ENCODE peak calls at places on chromosomes 5 and 9, in seven cellular contexts. C is astrocyte, U is fibroblast of lung, G is neuronal stem cell, M is cardiac muscle cell, B is PC-3, Q is HCT116. A is an unnamed sample.

GRCh38 chr9:37971107-37971459 is 67.2 kb upstream of the SLC25A51 start:
- DNase-seq in C (peak), U (peak), G (no peak), M (no peak), B (peak), Q (no peak), A (no peak)

GRCh38 chr9:99322299-99322698 is 100.2 kb downstream of the SEC61B start:
- DNase-seq in C (no peak), U (no peak), G (no peak), M (no peak), B (no peak), Q (no peak), A (no peak)

GRCh38 chr9:131478421-131478868 is 24.3 kb upstream of the POMT1 start:
- DNase-seq in C (no peak), U (peak), G (peak), M (peak), B (peak), Q (peak), A (no peak)

GRCh38 chr9:102974530-102974929 is 20.6 kb upstream of the CYLC2 start:
- DNase-seq in C (no peak), U (peak), G (no peak), M (no peak), B (peak), Q (no peak), A (peak)

GRCh38 chr5:31692561-31693221 is 53.8 kb downstream of the PDZD2 start:
- DNase-seq in C (no peak), U (no peak), G (no peak), M (no peak), B (no peak), Q (no peak), A (no peak)

GRCh38 chr9:137482094-137482781 is 23.1 kb upstream of the NSMF start:
- DNase-seq in C (peak), U (peak), G (no peak), M (peak), B (peak), Q (no peak), A (peak)

GRCh38 chr9:113664176-113664875 is 200.8 kb downstream of the RGS3 start:
- DNase-seq in C (no peak), U (no peak), G (no peak), M (no peak), B (no peak), Q (no peak), A (no peak)

GRCh38 chr5:149141957-149142851 is 911 bp downstream of the ABLIM3 start:
- DNase-seq in C (no peak), U (peak), G (peak), M (peak), B (peak), Q (no peak), A (no peak)

GRCh38 chr5:177049285-177049684 is 26.8 kb downstream of the ZNF346 start:
- DNase-seq in C (no peak), U (no peak), G (no peak), M (no peak), B (no peak), Q (no peak), A (no peak)

GRCh38 chr9:91782711-91783214 is 167.3 kb downstream of the ROR2 start:
- DNase-seq in C (no peak), U (no peak), G (no peak), M (no peak), B (no peak), Q (no peak), A (no peak)

GRCh38 chr5:157574456-157575095 is 999 bp downstream of the ADAM19 start:
- DNase-seq in C (no peak), U (no peak), G (no peak), M (peak), B (no peak), Q (no peak), A (no peak)

GRCh38 chr9:137724114-137724445 is 105.3 kb downstream of the EHMT1 start:
- DNase-seq in C (peak), U (peak), G (peak), M (peak), B (no peak), Q (no peak), A (no peak)

GRCh38 chr5:173020643-173021042 is 35.5 kb upstream of the CREBRF start:
- DNase-seq in C (peak), U (peak), G (no peak), M (peak), B (no peak), Q (no peak), A (no peak)

GRCh38 chr5:141605523-141606277 is 13.1 kb downstream of the DIAPH1 start:
- DNase-seq in C (no peak), U (no peak), G (no peak), M (peak), B (no peak), Q (no peak), A (no peak)
- H3K27ac ChIP-seq in C (no peak), U (peak), G (no peak), M (no peak), B (peak), Q (no peak), A (peak)

GRCh38 chr5:178464431-178465048 is 125.7 kb downstream of the COL23A1 start:
- DNase-seq in C (no peak), U (no peak), G (no peak), M (no peak), B (no peak), Q (no peak), A (no peak)
- H3K27ac ChIP-seq in C (no peak), U (no peak), G (no peak), M (peak), B (no peak), Q (no peak), A (no peak)

DNA sequence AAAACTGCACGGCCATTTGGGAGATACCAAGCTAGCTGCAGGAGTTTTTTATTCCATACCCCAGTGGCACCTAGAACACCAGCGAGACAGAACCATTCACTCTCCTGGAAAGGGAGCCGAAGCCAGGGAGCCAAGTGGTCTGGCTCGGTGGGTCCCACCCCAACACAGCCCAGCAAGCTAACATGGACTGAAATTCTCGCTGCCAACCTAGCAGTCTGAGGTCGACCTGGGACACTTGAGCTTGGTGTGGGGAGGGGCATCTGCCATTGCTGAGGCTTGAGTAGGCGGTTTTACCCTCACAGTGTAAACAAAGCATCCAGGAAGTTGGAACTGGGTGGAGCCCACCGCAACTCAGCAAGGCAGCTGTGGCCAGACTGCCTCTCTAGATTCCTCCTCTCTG is 108.9 kb upstream of the CHD1 start:
- DNase-seq in C (no peak), U (no peak), G (no peak), M (no peak), B (peak), Q (no peak), A (no peak)
- H3K27ac ChIP-seq in C (no peak), U (no peak), G (no peak), M (no peak), B (no peak), Q (no peak), A (no peak)

GRCh38 chr5:76926329-76927105 is 26.3 kb upstream of the CRHBP start:
- DNase-seq in C (no peak), U (no peak), G (no peak), M (peak), B (no peak), Q (no peak), A (no peak)
- H3K27ac ChIP-seq in C (no peak), U (no peak), G (no peak), M (no peak), B (no peak), Q (no peak), A (no peak)

GRCh38 chr9:96160168-96160567 is 141.8 kb downstream of the HSD17B3 start:
- DNase-seq in C (no peak), U (no peak), G (no peak), M (no peak), B (no peak), Q (no peak), A (no peak)

GRCh38 chr9:96158909-96159575 is 142.9 kb downstream of the HSD17B3 start:
- DNase-seq in C (peak), U (peak), G (no peak), M (no peak), B (peak), Q (no peak), A (no peak)

GRCh38 chr9:96158147-96158546 is 143.8 kb downstream of the HSD17B3 start:
- DNase-seq in C (no peak), U (no peak), G (no peak), M (no peak), B (no peak), Q (no peak), A (no peak)

GRCh38 chr9:96160866-96161265 is 141.1 kb downstream of the HSD17B3 start:
- DNase-seq in C (no peak), U (no peak), G (no peak), M (no peak), B (no peak), Q (no peak), A (no peak)

GRCh38 chr9:96159596-96159995 is 142.4 kb downstream of the HSD17B3 start:
- DNase-seq in C (no peak), U (no peak), G (no peak), M (no peak), B (no peak), Q (no peak), A (no peak)
- H3K27ac ChIP-seq in C (no peak), U (no peak), G (no peak), M (no peak), B (no peak), Q (no peak), A (no peak)

GRCh38 chr9:128055222-128056040 is 11.7 kb downstream of the NAIF1 start:
- DNase-seq in C (no peak), U (no peak), G (no peak), M (peak), B (no peak), Q (no peak), A (no peak)
- H3K27ac ChIP-seq in C (no peak), U (no peak), G (no peak), M (no peak), B (no peak), Q (no peak), A (no peak)

DNA sequence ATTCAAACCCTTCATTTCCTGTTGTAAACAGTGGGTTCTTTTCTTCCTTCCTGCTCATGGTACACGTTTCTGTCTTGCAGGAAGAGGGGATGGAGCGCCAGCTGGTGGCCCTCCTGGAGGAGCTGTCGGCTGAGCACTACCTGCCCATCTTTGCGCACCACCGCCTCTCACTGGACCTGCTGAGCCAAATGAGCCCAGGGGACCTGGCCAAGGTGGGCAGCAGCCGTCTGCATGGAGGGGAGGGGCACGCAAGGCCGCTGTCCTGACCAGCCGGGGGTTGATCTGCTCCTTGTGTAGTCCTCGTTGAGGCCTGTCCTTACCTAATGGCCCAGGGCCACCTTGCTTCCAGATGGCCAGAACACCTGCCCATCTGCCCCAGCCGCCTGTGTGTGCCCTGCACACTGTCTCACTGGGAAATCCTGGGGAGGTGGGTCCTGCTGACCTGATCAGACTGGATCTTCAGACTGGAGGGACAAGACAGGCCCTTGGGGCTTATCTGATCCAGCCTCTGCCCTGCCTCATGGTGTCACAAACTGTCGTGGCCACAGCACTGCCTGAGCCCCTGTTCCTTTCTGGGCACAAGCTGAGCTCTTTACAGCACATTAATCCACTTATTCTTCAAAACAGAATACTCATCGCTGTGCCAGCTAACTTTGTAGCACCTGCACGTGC is 44.7 kb downstream of the LRSAM1 start:
- DNase-seq in C (no peak), U (no peak), G (no peak), M (no peak), B (no peak), Q (no peak), A (no peak)
- H3K27ac ChIP-seq in C (no peak), U (peak), G (no peak), M (no peak), B (peak), Q (no peak), A (peak)

GRCh38 chr9:6930827-6931226 is 173.1 kb downstream of the KDM4C start:
- DNase-seq in C (peak), U (peak), G (no peak), M (peak), B (no peak), Q (no peak), A (no peak)

GRCh38 chr9:6931913-6932312 is 174.1 kb downstream of the KDM4C start:
- DNase-seq in C (peak), U (peak), G (no peak), M (peak), B (peak), Q (peak), A (peak)

GRCh38 chr9:6927838-6928237 is 170.1 kb downstream of the KDM4C start:
- DNase-seq in C (no peak), U (no peak), G (no peak), M (no peak), B (no peak), Q (no peak), A (no peak)

GRCh38 chr9:6928863-6929262 is 171.1 kb downstream of the KDM4C start:
- DNase-seq in C (no peak), U (no peak), G (no peak), M (no peak), B (no peak), Q (no peak), A (no peak)

DNA sequence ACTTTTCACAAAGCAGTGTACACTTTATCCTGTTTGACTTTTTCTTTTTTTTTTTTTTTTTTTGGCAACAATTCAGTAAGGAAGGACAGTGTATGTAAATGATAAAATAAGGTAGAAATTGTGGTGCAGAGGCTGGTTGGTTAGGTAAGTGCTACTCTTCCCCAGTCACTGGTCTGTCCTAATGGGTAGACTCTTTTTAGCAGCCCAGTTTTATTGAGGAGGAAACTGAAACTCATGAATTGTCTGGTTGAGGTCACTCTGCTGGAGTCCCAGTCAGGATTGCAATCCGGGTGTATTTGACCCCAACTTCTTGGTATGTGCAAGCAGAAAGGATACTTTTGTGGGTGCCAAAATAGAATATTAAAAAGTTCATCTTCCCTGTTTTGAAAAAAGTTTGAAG is 171.7 kb downstream of the KDM4C start:
- DNase-seq in C (no peak), U (no peak), G (no peak), M (no peak), B (no peak), Q (no peak), A (no peak)
- H3K27ac ChIP-seq in C (no peak), U (no peak), G (no peak), M (no peak), B (no peak), Q (no peak), A (no peak)

GRCh38 chr5:10525124-10525495 is 38.8 kb upstream of the ANKRD33B start:
- DNase-seq in C (no peak), U (no peak), G (no peak), M (no peak), B (no peak), Q (no peak), A (no peak)

GRCh38 chr5:10527281-10527950 is 36.5 kb upstream of the ANKRD33B start:
- DNase-seq in C (peak), U (peak), G (no peak), M (peak), B (no peak), Q (no peak), A (no peak)

GRCh38 chr5:10528827-10529226 is 35.0 kb upstream of the ANKRD33B start:
- DNase-seq in C (no peak), U (no peak), G (no peak), M (no peak), B (no peak), Q (no peak), A (no peak)

GRCh38 chr5:10530601-10531320 is 33.1 kb upstream of the ANKRD33B start:
- DNase-seq in C (no peak), U (no peak), G (no peak), M (no peak), B (no peak), Q (no peak), A (no peak)

GRCh38 chr5:10528056-10528816 is 35.6 kb upstream of the ANKRD33B start:
- DNase-seq in C (no peak), U (peak), G (no peak), M (no peak), B (no peak), Q (no peak), A (peak)
- H3K27ac ChIP-seq in C (peak), U (peak), G (no peak), M (no peak), B (no peak), Q (no peak), A (no peak)

GRCh38 chr9:134360180-134360759 is 34.0 kb downstream of the RXRA start:
- DNase-seq in C (no peak), U (no peak), G (no peak), M (no peak), B (no peak), Q (no peak), A (no peak)
- H3K27ac ChIP-seq in C (no peak), U (no peak), G (no peak), M (no peak), B (no peak), Q (no peak), A (no peak)

A was measured in epithelial cell of prostate.